ENCODE peak calls at places on chromosomes 11 and 22, in six cellular contexts. One of them, this sample, is unnamed.

GRCh38 chr11:63767415-63768231 is 952 bp downstream of the ZFTA start:
- DNase-seq in cardiac muscle cell: peak; percentile 87
- DNase-seq in activated CD4-positive, alpha-beta T cell treated with anti-CD3 and anti-CD28 coated beads for 4 hours: peak; percentile 25
- DNase-seq in RCC 7860: peak; percentile 23
- DNase-seq in right lobe of liver: peak; percentile 39
- DNase-seq in mesenchymal stem cell: peak; percentile 84
- DNase-seq in this sample: peak; percentile 18

GRCh38 chr11:46721286-46721685 is 2.3 kb downstream of the F2 start:
- DNase-seq in cardiac muscle cell: no peak
- DNase-seq in activated CD4-positive, alpha-beta T cell treated with anti-CD3 and anti-CD28 coated beads for 4 hours: no peak
- DNase-seq in RCC 7860: no peak
- DNase-seq in right lobe of liver: no peak
- DNase-seq in mesenchymal stem cell: no peak
- DNase-seq in this sample: no peak

GRCh38 chr11:36361901-36362391 is 65.9 kb downstream of the PRR5L start:
- DNase-seq in cardiac muscle cell: peak; percentile 67
- DNase-seq in activated CD4-positive, alpha-beta T cell treated with anti-CD3 and anti-CD28 coated beads for 4 hours: no peak
- DNase-seq in RCC 7860: peak; percentile 69
- DNase-seq in right lobe of liver: peak; percentile 50
- DNase-seq in mesenchymal stem cell: peak; percentile 92
- DNase-seq in this sample: peak; percentile 71

GRCh38 chr11:10666976-10667892 is 26.3 kb downstream of the IRAG1 start:
- DNase-seq in cardiac muscle cell: no peak
- DNase-seq in activated CD4-positive, alpha-beta T cell treated with anti-CD3 and anti-CD28 coated beads for 4 hours: no peak
- DNase-seq in RCC 7860: peak; percentile 39
- DNase-seq in right lobe of liver: no peak
- DNase-seq in mesenchymal stem cell: peak; percentile 74
- DNase-seq in this sample: no peak

GRCh38 chr22:33873186-33873585 is 47.1 kb downstream of the LARGE1 start:
- DNase-seq in cardiac muscle cell: no peak
- DNase-seq in activated CD4-positive, alpha-beta T cell treated with anti-CD3 and anti-CD28 coated beads for 4 hours: no peak
- DNase-seq in RCC 7860: no peak
- DNase-seq in right lobe of liver: no peak
- DNase-seq in mesenchymal stem cell: no peak
- DNase-seq in this sample: no peak

GRCh38 chr22:41654322-41654721 is 33.2 kb downstream of the XRCC6 start:
- DNase-seq in cardiac muscle cell: no peak
- DNase-seq in activated CD4-positive, alpha-beta T cell treated with anti-CD3 and anti-CD28 coated beads for 4 hours: no peak
- DNase-seq in RCC 7860: no peak
- DNase-seq in right lobe of liver: no peak
- DNase-seq in mesenchymal stem cell: no peak
- DNase-seq in this sample: no peak

GRCh38 chr11:35390737-35391682 is 28.3 kb downstream of the SLC1A2 start:
- DNase-seq in cardiac muscle cell: peak; percentile 79
- DNase-seq in activated CD4-positive, alpha-beta T cell treated with anti-CD3 and anti-CD28 coated beads for 4 hours: peak; percentile 35
- DNase-seq in RCC 7860: peak; percentile 34
- DNase-seq in right lobe of liver: peak; percentile 32
- DNase-seq in mesenchymal stem cell: peak; percentile 88
- DNase-seq in this sample: no peak

GRCh38 chr22:50274311-50274710 is 4.1 kb upstream of the MAPK11 start:
- DNase-seq in cardiac muscle cell: peak; percentile 70
- DNase-seq in activated CD4-positive, alpha-beta T cell treated with anti-CD3 and anti-CD28 coated beads for 4 hours: peak; percentile 30
- DNase-seq in RCC 7860: peak; percentile 21
- DNase-seq in right lobe of liver: peak; percentile 55
- DNase-seq in mesenchymal stem cell: peak; percentile 70
- DNase-seq in this sample: no peak

GRCh38 chr11:113465786-113466185 is 9.4 kb downstream of the DRD2 start:
- DNase-seq in cardiac muscle cell: no peak
- DNase-seq in activated CD4-positive, alpha-beta T cell treated with anti-CD3 and anti-CD28 coated beads for 4 hours: no peak
- DNase-seq in RCC 7860: no peak
- DNase-seq in right lobe of liver: no peak
- DNase-seq in mesenchymal stem cell: no peak
- DNase-seq in this sample: no peak

GRCh38 chr22:30921108-30921507 is 47.5 kb downstream of the MORC2 start:
- DNase-seq in cardiac muscle cell: no peak
- DNase-seq in activated CD4-positive, alpha-beta T cell treated with anti-CD3 and anti-CD28 coated beads for 4 hours: no peak
- DNase-seq in RCC 7860: no peak
- DNase-seq in right lobe of liver: no peak
- DNase-seq in mesenchymal stem cell: no peak
- DNase-seq in this sample: no peak

GRCh38 chr11:111324277-111324720 is 26.0 kb downstream of the POU2AF3 start:
- DNase-seq in cardiac muscle cell: peak; percentile 15
- DNase-seq in activated CD4-positive, alpha-beta T cell treated with anti-CD3 and anti-CD28 coated beads for 4 hours: no peak
- DNase-seq in RCC 7860: no peak
- DNase-seq in right lobe of liver: no peak
- DNase-seq in mesenchymal stem cell: no peak
- DNase-seq in this sample: no peak

GRCh38 chr22:27075891-27076290 is 418.5 kb downstream of the MIAT start:
- DNase-seq in cardiac muscle cell: no peak
- DNase-seq in activated CD4-positive, alpha-beta T cell treated with anti-CD3 and anti-CD28 coated beads for 4 hours: no peak
- DNase-seq in RCC 7860: no peak
- DNase-seq in right lobe of liver: no peak
- DNase-seq in mesenchymal stem cell: no peak
- DNase-seq in this sample: no peak

GRCh38 chr11:115215694-115216615 is 288.3 kb downstream of the CADM1 start:
- DNase-seq in cardiac muscle cell: no peak
- DNase-seq in activated CD4-positive, alpha-beta T cell treated with anti-CD3 and anti-CD28 coated beads for 4 hours: no peak
- DNase-seq in RCC 7860: no peak
- DNase-seq in right lobe of liver: no peak
- DNase-seq in mesenchymal stem cell: peak; percentile 13
- DNase-seq in this sample: no peak

GRCh38 chr22:18024276-18024939 is at the start of gene MICAL3:
- DNase-seq in cardiac muscle cell: peak; percentile 72
- DNase-seq in activated CD4-positive, alpha-beta T cell treated with anti-CD3 and anti-CD28 coated beads for 4 hours: peak; percentile 62
- DNase-seq in RCC 7860: peak; percentile 16
- DNase-seq in right lobe of liver: peak; percentile 78
- DNase-seq in mesenchymal stem cell: peak; percentile 66
- DNase-seq in this sample: no peak

GRCh38 chr22:49705631-49706352 is 121.9 kb downstream of the BRD1 start:
- DNase-seq in cardiac muscle cell: no peak
- DNase-seq in activated CD4-positive, alpha-beta T cell treated with anti-CD3 and anti-CD28 coated beads for 4 hours: no peak
- DNase-seq in RCC 7860: no peak
- DNase-seq in right lobe of liver: no peak
- DNase-seq in mesenchymal stem cell: no peak
- DNase-seq in this sample: no peak

GRCh38 chr11:8641332-8641731 is 41.1 kb downstream of the TRIM66 start:
- DNase-seq in cardiac muscle cell: no peak
- DNase-seq in activated CD4-positive, alpha-beta T cell treated with anti-CD3 and anti-CD28 coated beads for 4 hours: no peak
- DNase-seq in RCC 7860: no peak
- DNase-seq in right lobe of liver: no peak
- DNase-seq in mesenchymal stem cell: no peak
- DNase-seq in this sample: no peak

GRCh38 chr11:27468209-27468608 is 4.4 kb downstream of the LGR4 start:
- DNase-seq in cardiac muscle cell: peak; percentile 94
- DNase-seq in activated CD4-positive, alpha-beta T cell treated with anti-CD3 and anti-CD28 coated beads for 4 hours: no peak
- DNase-seq in RCC 7860: peak; percentile 83
- DNase-seq in right lobe of liver: no peak
- DNase-seq in mesenchymal stem cell: peak; percentile 82
- DNase-seq in this sample: peak; percentile 96

GRCh38 chr11:66328307-66329144 is 7.7 kb downstream of the RIN1 start:
- DNase-seq in cardiac muscle cell: peak; percentile 81
- DNase-seq in activated CD4-positive, alpha-beta T cell treated with anti-CD3 and anti-CD28 coated beads for 4 hours: peak; percentile 73
- DNase-seq in RCC 7860: peak; percentile 43
- DNase-seq in right lobe of liver: peak; percentile 68
- DNase-seq in mesenchymal stem cell: peak; percentile 86
- DNase-seq in this sample: no peak

GRCh38 chr11:3119141-3119821 is 45.8 kb downstream of the OSBPL5 start:
- DNase-seq in cardiac muscle cell: no peak
- DNase-seq in activated CD4-positive, alpha-beta T cell treated with anti-CD3 and anti-CD28 coated beads for 4 hours: no peak
- DNase-seq in RCC 7860: no peak
- DNase-seq in right lobe of liver: peak; percentile 16
- DNase-seq in mesenchymal stem cell: no peak
- DNase-seq in this sample: no peak

GRCh38 chr11:110019659-110020058 is 73.5 kb upstream of the ZC3H12C start:
- DNase-seq in cardiac muscle cell: no peak
- DNase-seq in activated CD4-positive, alpha-beta T cell treated with anti-CD3 and anti-CD28 coated beads for 4 hours: no peak
- DNase-seq in RCC 7860: no peak
- DNase-seq in right lobe of liver: no peak
- DNase-seq in mesenchymal stem cell: no peak
- DNase-seq in this sample: no peak

GRCh38 chr11:20474176-20474950 is 86.8 kb downstream of the PRMT3 start:
- DNase-seq in cardiac muscle cell: no peak
- DNase-seq in activated CD4-positive, alpha-beta T cell treated with anti-CD3 and anti-CD28 coated beads for 4 hours: no peak
- DNase-seq in RCC 7860: no peak
- DNase-seq in right lobe of liver: no peak
- DNase-seq in mesenchymal stem cell: no peak
- DNase-seq in this sample: no peak

GRCh38 chr22:43160497-43161126 is 9.3 kb downstream of the TSPO start:
- DNase-seq in cardiac muscle cell: no peak
- DNase-seq in activated CD4-positive, alpha-beta T cell treated with anti-CD3 and anti-CD28 coated beads for 4 hours: no peak
- DNase-seq in RCC 7860: no peak
- DNase-seq in right lobe of liver: no peak
- DNase-seq in mesenchymal stem cell: no peak
- DNase-seq in this sample: no peak

GRCh38 chr11:112617977-112618829 is 343.0 kb upstream of the NCAM1 start:
- DNase-seq in cardiac muscle cell: no peak
- DNase-seq in activated CD4-positive, alpha-beta T cell treated with anti-CD3 and anti-CD28 coated beads for 4 hours: no peak
- DNase-seq in RCC 7860: no peak
- DNase-seq in right lobe of liver: no peak
- DNase-seq in mesenchymal stem cell: no peak
- DNase-seq in this sample: no peak

GRCh38 chr11:86249307-86250098 is 5.0 kb downstream of the EED start:
- DNase-seq in cardiac muscle cell: no peak
- DNase-seq in activated CD4-positive, alpha-beta T cell treated with anti-CD3 and anti-CD28 coated beads for 4 hours: no peak
- DNase-seq in RCC 7860: no peak
- DNase-seq in right lobe of liver: no peak
- DNase-seq in mesenchymal stem cell: no peak
- DNase-seq in this sample: no peak

GRCh38 chr11:120403966-120404365 is 67.8 kb downstream of the ARHGEF12 start:
- DNase-seq in cardiac muscle cell: no peak
- DNase-seq in activated CD4-positive, alpha-beta T cell treated with anti-CD3 and anti-CD28 coated beads for 4 hours: no peak
- DNase-seq in RCC 7860: no peak
- DNase-seq in right lobe of liver: no peak
- DNase-seq in mesenchymal stem cell: no peak
- DNase-seq in this sample: no peak

GRCh38 chr22:40107756-40108437 is 69.8 kb upstream of the TNRC6B start:
- DNase-seq in cardiac muscle cell: peak; percentile 39
- DNase-seq in activated CD4-positive, alpha-beta T cell treated with anti-CD3 and anti-CD28 coated beads for 4 hours: peak; percentile 12
- DNase-seq in RCC 7860: peak; percentile 34
- DNase-seq in right lobe of liver: peak; percentile 33
- DNase-seq in mesenchymal stem cell: peak; percentile 12
- DNase-seq in this sample: peak; percentile 36

GRCh38 chr11:64000026-64000739 is 13.9 kb downstream of the OTUB1 start:
- DNase-seq in cardiac muscle cell: peak; percentile 84
- DNase-seq in activated CD4-positive, alpha-beta T cell treated with anti-CD3 and anti-CD28 coated beads for 4 hours: peak; percentile 68
- DNase-seq in RCC 7860: no peak
- DNase-seq in right lobe of liver: peak; percentile 74
- DNase-seq in mesenchymal stem cell: peak; percentile 67
- DNase-seq in this sample: no peak

GRCh38 chr11:62757846-62758788 is 3.3 kb upstream of the POLR2G start:
- DNase-seq in cardiac muscle cell: no peak
- DNase-seq in activated CD4-positive, alpha-beta T cell treated with anti-CD3 and anti-CD28 coated beads for 4 hours: no peak
- DNase-seq in RCC 7860: no peak
- DNase-seq in right lobe of liver: no peak
- DNase-seq in mesenchymal stem cell: no peak
- DNase-seq in this sample: no peak

GRCh38 chr22:38317237-38317994 is at the start of gene CSNK1E:
- DNase-seq in cardiac muscle cell: peak; percentile 77
- DNase-seq in activated CD4-positive, alpha-beta T cell treated with anti-CD3 and anti-CD28 coated beads for 4 hours: peak; percentile 71
- DNase-seq in RCC 7860: no peak
- DNase-seq in right lobe of liver: peak; percentile 85
- DNase-seq in mesenchymal stem cell: peak; percentile 73
- DNase-seq in this sample: no peak

GRCh38 chr11:12087075-12087775 is 23.2 kb upstream of the MICAL2 start:
- DNase-seq in cardiac muscle cell: peak; percentile 51
- DNase-seq in activated CD4-positive, alpha-beta T cell treated with anti-CD3 and anti-CD28 coated beads for 4 hours: peak; percentile 23
- DNase-seq in RCC 7860: peak; percentile 84
- DNase-seq in right lobe of liver: no peak
- DNase-seq in mesenchymal stem cell: peak; percentile 88
- DNase-seq in this sample: no peak

GRCh38 chr11:27886765-27887328 is 186.6 kb upstream of the BDNF start:
- DNase-seq in cardiac muscle cell: no peak
- DNase-seq in activated CD4-positive, alpha-beta T cell treated with anti-CD3 and anti-CD28 coated beads for 4 hours: no peak
- DNase-seq in RCC 7860: peak; percentile 24
- DNase-seq in right lobe of liver: no peak
- DNase-seq in mesenchymal stem cell: no peak
- DNase-seq in this sample: no peak